ENCODE peak calls at places on chromosomes 5 and 9, in four cellular contexts. F is fibroblast of villous mesenchyme, P is germinal center, I is NCI-H524. X is an unnamed sample.
A peak's percentile ranks its signal among the peaks of the same experiment; 100 is the strongest.

GRCh38 chr9:86749530-86750275 is 197.6 kb downstream of the GAS1 start:
- DNase-seq in P (no peak), I (no peak), F (peak; percentile 83), X (peak; percentile 84)

GRCh38 chr5:126477281-126477680 is 54.1 kb downstream of the GRAMD2B start:
- DNase-seq in I (no peak), F (no peak), P (no peak), X (peak; percentile 17)

GRCh38 chr5:74206571-74207550 is 433.7 kb downstream of the ENC1 start:
- DNase-seq in F (peak; percentile 49), I (peak; percentile 91), P (no peak), X (peak; percentile 82)

GRCh38 chr5:6188344-6188743 is 190.0 kb downstream of the MED10 start:
- DNase-seq in I (peak; percentile 56), F (no peak), P (peak; percentile 59), X (no peak)

GRCh38 chr5:107501965-107502691 is 168.6 kb downstream of the EFNA5 start:
- DNase-seq in P (no peak), I (peak; percentile 29), F (peak; percentile 53), X (peak; percentile 64)

GRCh38 chr5:61768692-61769281 is 436.7 kb downstream of the ZSWIM6 start:
- DNase-seq in I (peak; percentile 32), F (peak; percentile 25), P (peak; percentile 35), X (peak; percentile 2)

GRCh38 chr5:165334186-165334585 is 1828.8 kb downstream of the MAT2B start:
- DNase-seq in F (no peak), P (no peak), I (no peak), X (no peak)

GRCh38 chr5:133032852-133033742 is 6.7 kb upstream of the ZCCHC10 start:
- DNase-seq in F (peak; percentile 33), P (peak; percentile 82), I (no peak), X (no peak)

GRCh38 chr5:16742938-16743337 is 126.1 kb upstream of the RETREG1 start:
- DNase-seq in I (no peak), F (peak; percentile 33), P (no peak), X (peak; percentile 54)

GRCh38 chr5:180598316-180598701 is 7.0 kb upstream of the SCGB3A1 start:
- DNase-seq in I (no peak), P (no peak), F (no peak), X (no peak)

GRCh38 chr9:36866840-36867239 is 167.2 kb downstream of the PAX5 start:
- DNase-seq in I (no peak), P (no peak), F (no peak), X (no peak)

GRCh38 chr9:109799792-109800191 is 19.8 kb downstream of the PALM2AKAP2 start:
- DNase-seq in P (no peak), F (peak; percentile 60), I (no peak), X (peak; percentile 58)

GRCh38 chr5:99763021-99763814 is 772.0 kb upstream of the FAM174A start:
- DNase-seq in F (no peak), I (no peak), P (no peak), X (no peak)

GRCh38 chr9:86040281-86041155 is 58.8 kb downstream of the GOLM1 start:
- DNase-seq in P (no peak), F (no peak), I (no peak), X (no peak)

GRCh38 chr9:25658587-25658986 is 19.7 kb downstream of the TUSC1 start:
- DNase-seq in I (no peak), F (no peak), P (no peak), X (no peak)

GRCh38 chr9:70085241-70085640 is 41.6 kb downstream of the MAMDC2 start:
- DNase-seq in I (peak; percentile 88), F (peak; percentile 50), P (no peak), X (peak; percentile 75)

GRCh38 chr5:154884424-154884823 is 26.0 kb downstream of the CNOT8 start:
- DNase-seq in F (no peak), I (no peak), P (no peak), X (no peak)

GRCh38 chr9:22623236-22623635 is 176.6 kb downstream of the DMRTA1 start:
- DNase-seq in P (no peak), F (no peak), I (peak; percentile 10), X (no peak)

GRCh38 chr9:112166176-112167140 is 8.6 kb downstream of the SUSD1 start:
- DNase-seq in I (no peak), F (peak; percentile 56), P (no peak), X (peak; percentile 40)

GRCh38 chr5:137342764-137343163 is 156.4 kb downstream of the SPOCK1 start:
- DNase-seq in F (no peak), I (no peak), P (no peak), X (no peak)

GRCh38 chr5:160441352-160441781 is 19.7 kb downstream of the PTTG1 start:
- DNase-seq in F (no peak), P (no peak), I (no peak), X (no peak)

GRCh38 chr5:33556330-33557328 is 115.9 kb downstream of the TARS1 start:
- DNase-seq in I (no peak), P (no peak), F (peak; percentile 27), X (peak; percentile 23)

GRCh38 chr9:120545691-120546565 is 34.0 kb downstream of the CDK5RAP2 start:
- DNase-seq in P (no peak), I (no peak), F (peak; percentile 46), X (no peak)

GRCh38 chr5:153276151-153276550 is 214.3 kb upstream of the GRIA1 start:
- DNase-seq in P (no peak), I (no peak), F (peak; percentile 61), X (peak; percentile 60)

X was measured in fibroblast of pulmonary artery.